ENCODE peak calls at places on chromosome 4, in six cellular contexts. S, N, J, Z, H and F are unnamed samples. For H3K9me3, the result is how much of the 10 kb centered on the place peaks cover.

GRCh38 chr4:168199262-168199957 is 107.1 kb downstream of the ANXA10 start:
- DNase-seq in J (no peak), Z (no peak), H (no peak), S (no peak), N (no peak), F (no peak)

GRCh38 chr4:183716302-183716701 is 57.2 kb downstream of the TRAPPC11 start:
- DNase-seq in N (no peak), S (no peak), J (no peak), Z (no peak), H (no peak), F (no peak)

GRCh38 chr4:8289956-8290700 is 20.6 kb downstream of the HTRA3 start:
- DNase-seq in S (no peak), J (no peak), Z (no peak), N (no peak), H (no peak), F (no peak)

GRCh38 chr4:47669946-47670345 is 167.9 kb downstream of the CORIN start:
- DNase-seq in J (no peak), S (no peak), Z (no peak), N (no peak), H (no peak), F (no peak)

GRCh38 chr4:17577660-17578481 is 873 bp downstream of the LAP3 start:
- DNase-seq in S (no peak), H (no peak), J (no peak), Z (no peak), N (peak), F (no peak)

GRCh38 chr4:159508917-159509500 is 406.1 kb downstream of the RAPGEF2 start:
- DNase-seq in Z (no peak), H (no peak), S (no peak), J (no peak), N (no peak), F (no peak)

GRCh38 chr4:48905363-48906015 is 1.1 kb downstream of the OCIAD2 start:
- DNase-seq in J (no peak), Z (no peak), N (no peak), H (peak), S (no peak), F (no peak)

GRCh38 chr4:22410645-22411247 is 105.1 kb downstream of the ADGRA3 start:
- DNase-seq in N (no peak), S (no peak), Z (no peak), H (peak), J (no peak), F (no peak)

GRCh38 chr4:158786155-158786581 is 17.3 kb downstream of the FNIP2 start:
- DNase-seq in H (no peak), S (no peak), N (no peak), Z (no peak), J (no peak), F (no peak)

GRCh38 chr4:181420950-181421349 is 822.3 kb upstream of the TENM3 start:
- DNase-seq in J (no peak), Z (no peak), S (no peak), H (no peak), N (no peak), F (no peak)

GRCh38 chr4:53510981-53511380 is 80.3 kb downstream of the LNX1 start:
- DNase-seq in Z (no peak), N (no peak), H (no peak), S (no peak), J (no peak), F (no peak)

GRCh38 chr4:150078996-150079581 is 844 bp downstream of the DCLK2 start:
- DNase-seq in H (no peak), J (peak), N (no peak), S (no peak), Z (no peak), F (no peak)

GRCh38 chr4:94274912-94275311 is 67.2 kb downstream of the SMARCAD1 start:
- DNase-seq in H (no peak), S (no peak), N (no peak), Z (no peak), J (no peak), F (no peak)

GRCh38 chr4:48708610-48709009 is 71.5 kb downstream of the FRYL start:
- DNase-seq in N (no peak), J (no peak), Z (no peak), H (no peak), S (no peak), F (no peak)

GRCh38 chr4:90318208-90318607 is 191.0 kb downstream of the CCSER1 start:
- DNase-seq in H (no peak), J (no peak), Z (no peak), S (peak), N (no peak), F (no peak)

DNA sequence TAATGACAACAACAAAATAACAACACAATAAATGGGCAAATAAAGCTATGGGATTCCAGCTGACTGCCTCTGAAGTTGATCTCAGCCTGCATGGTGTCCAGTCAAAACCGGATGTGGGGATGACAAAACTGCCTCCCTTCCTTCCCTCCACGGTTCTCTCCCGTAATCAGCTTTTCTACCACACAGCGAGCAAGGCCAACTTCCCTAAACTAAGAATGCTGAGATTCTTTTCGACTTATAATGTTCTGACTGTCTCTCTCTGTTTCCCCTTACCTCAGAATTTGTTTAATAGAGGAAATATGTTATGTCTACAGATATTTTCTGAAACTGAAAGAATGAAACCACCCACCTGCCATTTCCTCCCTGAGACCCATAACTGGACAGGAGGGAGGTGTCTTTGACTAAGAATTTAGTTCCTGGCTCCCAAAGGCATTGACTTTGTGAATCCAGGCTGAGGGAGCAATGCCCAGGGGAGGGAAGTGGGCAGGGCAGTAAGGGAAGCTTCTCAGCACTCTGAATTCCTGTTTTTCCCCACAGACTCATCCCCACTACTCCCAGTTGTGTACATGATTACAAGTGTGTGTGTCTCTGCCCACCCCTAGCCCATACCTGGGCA is 1.0 kb upstream of the TLR1 start:
- DNase-seq in Z (peak), N (peak), S (no peak), J (no peak), H (no peak), F (no peak)
- TF ChIP-seq ZNF274 in Z (no peak), N (no peak), S (no peak), J (no peak), H (no peak), F (no peak)

DNA sequence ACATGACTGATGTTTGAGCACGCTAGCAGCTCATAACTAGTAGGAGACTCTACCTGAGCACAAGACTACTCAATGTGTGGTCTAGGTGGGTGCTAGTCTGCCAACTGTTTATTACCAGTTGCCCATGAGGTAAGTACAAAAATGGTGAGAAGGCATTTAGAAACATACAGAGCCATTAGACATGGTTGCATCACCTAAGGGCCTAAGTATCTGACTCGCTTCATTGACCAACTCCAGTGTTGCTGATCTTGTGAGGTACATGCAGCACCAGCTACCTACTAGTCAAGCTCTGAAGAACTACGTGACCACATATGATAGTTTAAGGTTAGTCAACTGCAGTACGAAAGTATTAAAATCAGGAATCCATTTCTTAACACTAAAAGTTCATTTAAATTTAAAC is 39.9 kb downstream of the APBB2 start:
- DNase-seq in S (no peak), Z (no peak), N (no peak), J (no peak), H (no peak), F (no peak)
- H3K9me3 ChIP-seq in S (under half), Z (under half), N (under half), J (under half), H (under half), F (under half)

DNA sequence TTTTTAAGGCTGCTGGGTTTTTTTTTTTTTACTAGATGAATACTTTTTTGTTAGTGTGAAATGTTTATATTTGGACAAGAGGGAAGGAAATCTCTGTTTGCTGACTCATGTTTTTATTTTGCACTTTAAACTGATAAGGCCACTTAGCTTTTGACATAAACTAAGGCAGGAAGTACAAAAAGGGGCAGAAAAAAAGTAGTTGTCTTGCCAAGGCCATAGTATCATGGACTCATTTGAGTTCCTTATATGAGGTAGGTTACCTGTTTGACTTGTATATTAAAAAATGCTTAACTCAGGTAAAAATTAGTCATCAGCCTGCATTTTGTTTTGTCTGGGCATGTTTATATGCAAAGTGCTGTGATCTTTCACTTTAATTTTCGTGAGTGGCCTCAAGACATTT is 26.0 kb downstream of the SMAD1 start:
- DNase-seq in H (peak), N (no peak), S (no peak), J (no peak), Z (no peak), F (no peak)
- TF ChIP-seq ZNF274 in H (no peak), N (no peak), S (no peak), J (no peak), Z (no peak), F (no peak)

GRCh38 chr4:164700471-164700870 is 53.5 kb upstream of the SMIM31 start:
- DNase-seq in Z (no peak), S (peak), J (peak), N (peak), H (peak), F (peak)

GRCh38 chr4:164695650-164696049 is 58.3 kb upstream of the SMIM31 start:
- DNase-seq in N (no peak), H (no peak), J (no peak), S (no peak), Z (no peak), F (no peak)
- H3K9me3 ChIP-seq in N (under half), H (under half), J (under half), S (under half), Z (under half), F (under half)

DNA sequence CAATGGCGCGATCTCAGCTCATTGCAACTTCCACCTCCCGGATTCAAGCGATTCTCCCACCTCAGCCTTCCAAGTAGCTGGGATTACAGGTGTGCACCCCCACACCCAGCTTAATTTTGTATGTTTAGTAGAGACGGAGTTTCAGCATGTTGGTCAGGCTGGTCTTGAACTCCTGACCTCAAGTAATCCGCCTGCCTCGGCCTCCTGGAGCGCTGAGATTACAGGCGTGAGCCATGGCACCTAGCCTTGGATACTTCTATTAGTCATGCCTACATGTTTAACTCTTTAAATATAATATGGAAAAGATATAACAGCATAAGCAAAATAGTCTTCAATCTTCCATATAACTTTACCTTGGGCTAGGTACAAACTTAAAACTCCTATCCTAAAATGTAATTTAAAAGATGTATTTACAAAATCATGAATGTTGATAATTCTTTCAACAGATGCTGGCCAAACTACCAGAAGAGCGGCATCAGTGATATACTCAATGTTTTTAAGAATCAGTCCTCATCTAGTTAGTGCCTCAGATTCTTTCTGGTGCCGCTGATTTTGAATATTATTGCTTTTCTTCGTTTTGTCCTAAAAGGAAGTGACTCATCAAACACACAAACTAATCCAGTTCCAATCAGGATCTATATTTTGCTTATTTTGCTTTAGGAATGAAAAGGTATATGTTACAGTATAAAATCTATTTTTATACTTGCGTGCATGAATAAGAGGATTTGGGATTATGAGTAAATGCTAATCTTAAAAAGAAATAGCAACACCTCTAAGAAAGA is 23.7 kb downstream of the FAM241A start:
- DNase-seq in N (peak), J (no peak), Z (no peak), H (no peak), S (peak), F (no peak)
- TF ChIP-seq ZNF274 in N (no peak), J (no peak), Z (no peak), H (no peak), S (no peak), F (no peak)

GRCh38 chr4:37082912-37083311 is 161.6 kb upstream of the NWD2 start:
- DNase-seq in N (no peak), J (no peak), H (no peak), Z (no peak), S (no peak), F (no peak)
- H3K9me3 ChIP-seq in N (under half), J (under half), H (under half), Z (under half), S (under half), F (under half)

GRCh38 chr4:921830-922331 is 10.2 kb downstream of the GAK start:
- DNase-seq in S (no peak), N (no peak), J (no peak), H (no peak), Z (peak), F (no peak)
- TF ChIP-seq ZNF274 in S (no peak), N (no peak), J (no peak), H (no peak), Z (no peak), F (no peak)